ENCODE peak calls at places on chromosomes 11 and 22, in six cellular contexts. Y is kidney glomerular epithelial cell, D is neuronal stem cell, E is HFF-Myc, P is iris pigment epithelial cell, A is MV-4-11. K is an unnamed sample.

GRCh38 chr11:130179396-130180306 is 20.1 kb downstream of the ST14 start:
- DNase-seq in Y (peak), E (no peak), D (no peak), A (no peak), P (no peak), K (peak)

GRCh38 chr22:49768961-49769690 is 58.5 kb downstream of the BRD1 start:
- DNase-seq in Y (no peak), P (no peak), E (no peak), D (no peak), A (no peak), K (peak)

GRCh38 chr11:12577746-12578644 is 96.2 kb upstream of the TEAD1 start:
- DNase-seq in P (no peak), A (no peak), Y (no peak), E (no peak), D (no peak), K (no peak)

GRCh38 chr11:91489989-91490388 is 734.6 kb upstream of the FAT3 start:
- DNase-seq in D (no peak), A (no peak), P (no peak), Y (no peak), E (no peak), K (peak)

GRCh38 chr11:84012171-84012826 is 726.1 kb upstream of the CCDC90B start:
- DNase-seq in E (no peak), A (no peak), D (no peak), Y (no peak), P (no peak), K (no peak)

GRCh38 chr11:61102667-61103491 is 590 bp downstream of the CD5 start:
- DNase-seq in E (no peak), A (no peak), Y (no peak), D (no peak), P (no peak), K (no peak)

GRCh38 chr11:10858505-10859360 is 880 bp upstream of the ZBED5 start:
- DNase-seq in D (no peak), A (peak), P (peak), Y (peak), E (no peak), K (no peak)

GRCh38 chr22:38718414-38718813 is 12.7 kb downstream of the GTPBP1 start:
- DNase-seq in P (peak), D (no peak), A (no peak), E (peak), Y (peak), K (peak)

GRCh38 chr11:24163146-24163545 is 333.7 kb upstream of the LUZP2 start:
- DNase-seq in D (no peak), E (no peak), P (peak), Y (no peak), A (no peak), K (no peak)

GRCh38 chr11:98979212-98979611 is 41.5 kb upstream of the CNTN5 start:
- DNase-seq in E (no peak), D (no peak), A (no peak), P (no peak), Y (no peak), K (no peak)

GRCh38 chr11:119065369-119065768 is 2.2 kb upstream of the VPS11 start:
- DNase-seq in P (peak), D (no peak), E (peak), A (peak), Y (no peak), K (peak)

GRCh38 chr11:75579841-75580240 is 17.8 kb downstream of the SERPINH1 start:
- DNase-seq in A (no peak), P (no peak), Y (no peak), D (no peak), E (no peak), K (no peak)

GRCh38 chr22:19419086-19419463 is 12.5 kb downstream of the HIRA start:
- DNase-seq in P (no peak), A (peak), E (no peak), Y (no peak), D (no peak), K (no peak)

GRCh38 chr11:1731451-1732059 is 18.8 kb downstream of the IFITM10 start:
- DNase-seq in D (no peak), Y (no peak), P (no peak), A (no peak), E (no peak), K (no peak)

GRCh38 chr11:48017105-48017874 is 36.9 kb downstream of the PTPRJ start:
- DNase-seq in P (no peak), Y (no peak), D (no peak), A (no peak), E (no peak), K (peak)

GRCh38 chr11:72227316-72228228 is 3.0 kb downstream of the INPPL1 start:
- DNase-seq in A (no peak), D (no peak), Y (no peak), P (peak), E (no peak), K (peak)

GRCh38 chr22:35292786-35293185 is 6.9 kb upstream of the TOM1 start:
- DNase-seq in A (no peak), E (no peak), D (no peak), Y (peak), P (no peak), K (peak)

GRCh38 chr11:73323464-73323863 is 15.4 kb downstream of the ARHGEF17 start:
- DNase-seq in E (no peak), Y (peak), P (no peak), A (no peak), D (no peak), K (no peak)

GRCh38 chr11:70885721-70886305 is 366.6 kb downstream of the SHANK2 start:
- DNase-seq in A (no peak), D (no peak), Y (no peak), P (peak), E (no peak), K (peak)

GRCh38 chr11:73498343-73498742 is 99.6 kb downstream of the FAM168A start:
- DNase-seq in A (no peak), Y (no peak), E (no peak), P (no peak), D (no peak), K (no peak)

GRCh38 chr11:11948242-11948947 is 60.0 kb downstream of the DKK3 start:
- DNase-seq in E (no peak), P (no peak), D (no peak), A (no peak), Y (no peak), K (no peak)

GRCh38 chr11:28400236-28401100 is 292.3 kb downstream of the METTL15 start:
- DNase-seq in Y (no peak), E (no peak), D (no peak), A (no peak), P (peak), K (peak)

GRCh38 chr11:114196994-114197702 is 99.1 kb upstream of the NNMT start:
- DNase-seq in Y (no peak), A (no peak), D (no peak), P (peak), E (no peak), K (no peak)

GRCh38 chr11:12441081-12441801 is 63.9 kb downstream of the PARVA start:
- DNase-seq in Y (no peak), D (no peak), P (peak), A (no peak), E (no peak), K (no peak)

GRCh38 chr11:25769287-25769686 is 562.6 kb upstream of the ANO3 start:
- DNase-seq in A (no peak), P (peak), Y (no peak), D (no peak), E (no peak), K (peak)

GRCh38 chr11:61144511-61145179 is 16.6 kb downstream of the VPS37C start:
- DNase-seq in D (no peak), A (no peak), Y (no peak), E (no peak), P (no peak), K (no peak)